ENCODE peak calls at places on chromosomes 3 and 15, in six cellular contexts. R is WTC11; I is endothelial cell; O is RWPE1; K is stimulated activated CD4-positive, alpha-beta T cell treated with anti-CD3 and anti-CD28 coated beads, Interleukin-15, amount 100 ng/mL, for 1 hour; B is stimulated activated CD8-positive, alpha-beta memory T cell treated with anti-CD3 and anti-CD28 coated beads, Interleukin-7, amount 100 ng/mL, for 24 hours. Y is an unnamed sample.
A peak's percentile ranks its signal among the peaks of the same experiment; 100 is the strongest.

GRCh38 chr15:85582719-85583089 is 202.3 kb downstream of the AKAP13 start:
- DNase-seq in R (no peak), I (peak; percentile 74), O (no peak), K (peak; percentile 44), B (no peak), Y (no peak)

GRCh38 chr3:46663611-46664135 is 29.8 kb downstream of the ALS2CL start:
- DNase-seq in R (peak; percentile 58), I (peak; percentile 8), O (no peak), K (no peak), B (no peak), Y (no peak)

GRCh38 chr15:63035977-63036376 is 6.6 kb upstream of the TPM1 start:
- DNase-seq in R (no peak), I (no peak), O (no peak), K (no peak), B (no peak), Y (no peak)

GRCh38 chr15:101411085-101411484 is 78.4 kb downstream of the PCSK6 start:
- DNase-seq in R (no peak), I (no peak), O (no peak), K (no peak), B (no peak), Y (no peak)

GRCh38 chr3:181727122-181728036 is 15.7 kb downstream of the SOX2 start:
- DNase-seq in R (peak; percentile 65), I (peak; percentile 29), O (no peak), K (no peak), B (no peak), Y (no peak)

GRCh38 chr3:104669083-104669482 is 697.6 kb upstream of the ALCAM start:
- DNase-seq in R (no peak), I (no peak), O (no peak), K (no peak), B (no peak), Y (no peak)

GRCh38 chr3:142418926-142419592 is 28.8 kb downstream of the XRN1 start:
- DNase-seq in R (no peak), I (no peak), O (no peak), K (no peak), B (no peak), Y (no peak)

GRCh38 chr15:57118013-57118799 is 199.8 kb downstream of the TCF12 start:
- DNase-seq in R (no peak), I (no peak), O (peak; percentile 15), K (no peak), B (no peak), Y (no peak)

GRCh38 chr15:80989518-80990478 is at the start of gene MESD:
- DNase-seq in R (peak; percentile 98), I (peak; percentile 99), O (peak; percentile 99), K (peak; percentile 95), B (peak; percentile 99), Y (peak; percentile 89)

GRCh38 chr3:143529018-143529478 is 319.2 kb downstream of the SLC9A9 start:
- DNase-seq in R (no peak), I (no peak), O (no peak), K (no peak), B (no peak), Y (no peak)

GRCh38 chr3:100516232-100516631 is 23.8 kb downstream of the TMEM45A start:
- DNase-seq in R (no peak), I (no peak), O (no peak), K (no peak), B (no peak), Y (no peak)

GRCh38 chr3:99351097-99351496 is 287.3 kb upstream of the COL8A1 start:
- DNase-seq in R (no peak), I (no peak), O (no peak), K (no peak), B (no peak), Y (no peak)

GRCh38 chr3:56761887-56762605 is 39.7 kb downstream of the ARHGEF3 start:
- DNase-seq in R (no peak), I (no peak), O (no peak), K (no peak), B (no peak), Y (no peak)

GRCh38 chr3:124094496-124094895 is 102.6 kb upstream of the ROPN1 start:
- DNase-seq in R (no peak), I (no peak), O (no peak), K (no peak), B (no peak), Y (no peak)

GRCh38 chr15:57327985-57328471 is 48.3 kb upstream of the CGNL1 start:
- DNase-seq in R (no peak), I (no peak), O (no peak), K (no peak), B (no peak), Y (no peak)

GRCh38 chr3:194315965-194316361 is 35.2 kb downstream of the CPN2 start:
- DNase-seq in R (no peak), I (no peak), O (peak; percentile 34), K (no peak), B (no peak), Y (no peak)

GRCh38 chr3:162391301-162391700 is 894.7 kb downstream of the OTOL1 start:
- DNase-seq in R (no peak), I (no peak), O (peak; percentile 54), K (no peak), B (no peak), Y (no peak)

GRCh38 chr15:74283366-74283765 is 47.2 kb downstream of the CCDC33 start:
- DNase-seq in R (no peak), I (no peak), O (no peak), K (no peak), B (no peak), Y (no peak)

GRCh38 chr3:183880121-183880520 is 4.6 kb downstream of the PARL start:
- DNase-seq in R (no peak), I (no peak), O (no peak), K (no peak), B (no peak), Y (no peak)

GRCh38 chr3:136752327-136753111 is at the start of gene STAG1:
- DNase-seq in R (peak; percentile 99), I (peak; percentile 100), O (peak; percentile 93), K (peak; percentile 98), B (peak; percentile 96), Y (peak; percentile 95)

GRCh38 chr3:188208751-188209433 is 54.9 kb downstream of the LPP start:
- DNase-seq in R (no peak), I (no peak), O (no peak), K (no peak), B (no peak), Y (no peak)

GRCh38 chr3:184716652-184717607 is 5.1 kb upstream of the MAGEF1 start:
- DNase-seq in R (peak; percentile 39), I (no peak), O (peak; percentile 58), K (no peak), B (no peak), Y (no peak)

GRCh38 chr15:51796777-51797474 is 32.5 kb upstream of the TMOD3 start:
- DNase-seq in R (no peak), I (no peak), O (no peak), K (no peak), B (no peak), Y (no peak)

GRCh38 chr3:87120850-87121249 is 106.3 kb upstream of the CHMP2B start:
- DNase-seq in R (no peak), I (no peak), O (no peak), K (no peak), B (no peak), Y (no peak)

GRCh38 chr3:40713306-40713705 is 188.5 kb downstream of the ZNF621 start:
- DNase-seq in R (no peak), I (no peak), O (no peak), K (no peak), B (no peak), Y (no peak)

GRCh38 chr15:51342249-51342999 is 969 bp downstream of the GLDN start:
- DNase-seq in R (no peak), I (no peak), O (no peak), K (no peak), B (no peak), Y (no peak)

GRCh38 chr15:32677238-32677750 is 35.8 kb downstream of the SCG5 start:
- DNase-seq in R (no peak), I (no peak), O (no peak), K (no peak), B (no peak), Y (no peak)

GRCh38 chr3:87437765-87438164 is 161.4 kb upstream of the POU1F1 start:
- DNase-seq in R (no peak), I (no peak), O (no peak), K (no peak), B (no peak), Y (no peak)

GRCh38 chr3:43194490-43195115 is 88.7 kb upstream of the POMGNT2 start:
- DNase-seq in R (no peak), I (no peak), O (no peak), K (no peak), B (no peak), Y (no peak)

GRCh38 chr3:189338366-189338765 is 166.6 kb downstream of the TPRG1 start:
- DNase-seq in R (no peak), I (no peak), O (no peak), K (no peak), B (no peak), Y (no peak)

Y was measured in NCI-H1048.